ENCODE peak calls at places on chromosome 14, in nine cellular contexts. U is psoas muscle; J is Kasumi-1; T is left cardiac atrium; I is RWPE1; V is activated CD8-positive, alpha-beta T cell treated with anti-CD3 and anti-CD28 coated beads, Interleukin-2, amount 10 ng/mL, durations not matched to agents 7 days and 5 days; A is activated CD4-positive, CD25-positive, alpha-beta regulatory T cell; C is right cardiac atrium; N is AG08396. G is an unnamed sample.

GRCh38 chr14:58307597-58308316 is 9.4 kb downstream of the ARID4A start:
- DNase-seq in U (no peak), J (no peak), T (no peak), I (no peak), V (no peak), A (no peak), C (no peak), N (no peak), G (no peak)

GRCh38 chr14:93994919-93995682 is 2.0 kb upstream of the CCDC197 start:
- DNase-seq in U (peak), J (no peak), T (peak), I (peak), V (peak), A (peak), C (peak), N (peak), G (no peak)

GRCh38 chr14:105485720-105486332 is 860 bp upstream of the CRIP1 start:
- DNase-seq in U (no peak), J (peak), T (peak), I (no peak), V (peak), A (peak), C (peak), N (no peak), G (peak)

GRCh38 chr14:65043893-65044595 is 57.3 kb downstream of the FNTB start:
- DNase-seq in U (no peak), J (no peak), T (no peak), I (no peak), V (no peak), A (no peak), C (no peak), N (no peak), G (no peak)

GRCh38 chr14:84209021-84209420 is 1320.9 kb upstream of the FLRT2 start:
- DNase-seq in U (no peak), J (no peak), T (no peak), I (no peak), V (no peak), A (no peak), C (no peak), N (no peak), G (no peak)

GRCh38 chr14:71183856-71184255 is 276.6 kb downstream of the PCNX1 start:
- DNase-seq in U (no peak), J (no peak), T (no peak), I (no peak), V (no peak), A (no peak), C (no peak), N (no peak), G (no peak)

GRCh38 chr14:36478782-36479181 is 41.2 kb downstream of the NKX2-1 start:
- DNase-seq in U (no peak), J (no peak), T (no peak), I (peak), V (no peak), A (no peak), C (no peak), N (no peak), G (no peak)

GRCh38 chr14:96861568-96862310 is 64.6 kb downstream of the VRK1 start:
- DNase-seq in U (no peak), J (no peak), T (no peak), I (no peak), V (no peak), A (no peak), C (no peak), N (no peak), G (no peak)

GRCh38 chr14:94575730-94576585 is 5.3 kb upstream of the SERPINA5 start:
- DNase-seq in U (no peak), J (no peak), T (no peak), I (no peak), V (no peak), A (no peak), C (no peak), N (no peak), G (no peak)

GRCh38 chr14:71521736-71522135 is 410.5 kb upstream of the RGS6 start:
- DNase-seq in U (no peak), J (no peak), T (no peak), I (no peak), V (no peak), A (no peak), C (no peak), N (no peak), G (no peak)

GRCh38 chr14:63603749-63604277 is 37.9 kb downstream of the WDR89 start:
- DNase-seq in U (no peak), J (no peak), T (no peak), I (no peak), V (no peak), A (no peak), C (no peak), N (no peak), G (no peak)

GRCh38 chr14:22515961-22516360 is 73.1 kb downstream of the DAD1 start:
- DNase-seq in U (no peak), J (no peak), T (no peak), I (no peak), V (no peak), A (no peak), C (no peak), N (no peak), G (no peak)

GRCh38 chr14:68783408-68784297 is 9.2 kb downstream of the ZFP36L1 start:
- DNase-seq in U (peak), J (no peak), T (no peak), I (no peak), V (no peak), A (no peak), C (no peak), N (no peak), G (no peak)

GRCh38 chr14:60183724-60184596 is 18.8 kb upstream of the DHRS7 start:
- DNase-seq in U (no peak), J (peak), T (no peak), I (no peak), V (peak), A (no peak), C (no peak), N (no peak), G (peak)

GRCh38 chr14:100594625-100594951 is 7.4 kb upstream of the BEGAIN start:
- DNase-seq in U (no peak), J (no peak), T (no peak), I (no peak), V (no peak), A (no peak), C (peak), N (no peak), G (no peak)

GRCh38 chr14:62431496-62431895 is 613.8 kb downstream of the KCNH5 start:
- DNase-seq in U (no peak), J (no peak), T (no peak), I (no peak), V (no peak), A (no peak), C (no peak), N (no peak), G (no peak)

GRCh38 chr14:23694085-23694975 is 58.2 kb downstream of the DHRS2 start:
- DNase-seq in U (no peak), J (peak), T (no peak), I (peak), V (no peak), A (no peak), C (no peak), N (no peak), G (no peak)

GRCh38 chr14:62373889-62374394 is 611.7 kb downstream of the SNAPC1 start:
- DNase-seq in U (no peak), J (no peak), T (no peak), I (no peak), V (no peak), A (no peak), C (no peak), N (no peak), G (no peak)

GRCh38 chr14:97499790-97500481 is 702.8 kb downstream of the VRK1 start:
- DNase-seq in U (no peak), J (no peak), T (no peak), I (peak), V (no peak), A (no peak), C (no peak), N (no peak), G (no peak)

GRCh38 chr14:69573841-69574265 is 818 bp downstream of the CCDC177 start:
- DNase-seq in U (no peak), J (no peak), T (no peak), I (no peak), V (no peak), A (no peak), C (no peak), N (peak), G (no peak)

GRCh38 chr14:88426271-88426670 is 40.8 kb downstream of the SPATA7 start:
- DNase-seq in U (peak), J (no peak), T (no peak), I (no peak), V (no peak), A (no peak), C (peak), N (peak), G (no peak)